ENCODE peak calls at places on chromosomes 5 and 9, in eight cellular contexts. R is tibial nerve, D is GM12865, L is neural progenitor cell, S is left ventricle myocardium inferior, B is prostate gland, H is IMR-90, Z is cardiac fibroblast. F is an unnamed sample.

GRCh38 chr5:138927979-138928378 is 52.8 kb upstream of the LRRTM2 start:
- DNase-seq in R (no peak), D (no peak), L (no peak), S (peak; percentile 82), B (no peak), H (peak; percentile 23), Z (no peak), F (no peak)

GRCh38 chr9:75185585-75186170 is 97.4 kb downstream of the OSTF1 start:
- DNase-seq in R (no peak), D (peak; percentile 60), L (peak; percentile 51), S (no peak), B (peak; percentile 13), H (no peak), Z (peak; percentile 57), F (no peak)

GRCh38 chr5:27048507-27048906 is 10.1 kb upstream of the CDH9 start:
- DNase-seq in R (no peak), D (no peak), L (peak; percentile 28), S (no peak), B (no peak), H (no peak), Z (no peak), F (no peak)

GRCh38 chr9:92963831-92964606 is 16.7 kb downstream of the FGD3 start:
- DNase-seq in R (peak; percentile 25), D (peak; percentile 89), L (no peak), S (no peak), B (no peak), H (no peak), Z (no peak), F (no peak)

GRCh38 chr9:121966706-121967105 is 126.4 kb downstream of the TTLL11 start:
- DNase-seq in R (no peak), D (no peak), L (no peak), S (no peak), B (no peak), H (no peak), Z (no peak), F (no peak)

GRCh38 chr5:334903-335739 is 13.6 kb downstream of the AHRR start:
- DNase-seq in R (no peak), D (no peak), L (no peak), S (no peak), B (no peak), H (no peak), Z (no peak), F (no peak)

GRCh38 chr5:124734574-124735168 is 11.8 kb downstream of the ZNF608 start:
- DNase-seq in R (no peak), D (no peak), L (no peak), S (no peak), B (no peak), H (no peak), Z (no peak), F (no peak)

GRCh38 chr5:172497591-172498255 is 43.4 kb upstream of the SH3PXD2B start:
- DNase-seq in R (peak; percentile 2), D (no peak), L (no peak), S (no peak), B (peak; percentile 2), H (no peak), Z (no peak), F (no peak)

GRCh38 chr5:28301676-28302075 is 1263.3 kb upstream of the CDH9 start:
- DNase-seq in R (no peak), D (no peak), L (no peak), S (no peak), B (no peak), H (peak; percentile 0), Z (peak; percentile 50), F (peak; percentile 3)

GRCh38 chr5:170442381-170442780 is 53.2 kb upstream of the KCNMB1 start:
- DNase-seq in R (no peak), D (no peak), L (no peak), S (no peak), B (no peak), H (no peak), Z (no peak), F (no peak)

GRCh38 chr5:13648822-13649221 is 295.7 kb downstream of the DNAH5 start:
- DNase-seq in R (no peak), D (no peak), L (no peak), S (no peak), B (no peak), H (no peak), Z (no peak), F (no peak)

GRCh38 chr5:14038341-14038959 is 94.0 kb upstream of the DNAH5 start:
- DNase-seq in R (no peak), D (no peak), L (no peak), S (no peak), B (no peak), H (peak; percentile 97), Z (peak; percentile 93), F (peak; percentile 98)

DNA sequence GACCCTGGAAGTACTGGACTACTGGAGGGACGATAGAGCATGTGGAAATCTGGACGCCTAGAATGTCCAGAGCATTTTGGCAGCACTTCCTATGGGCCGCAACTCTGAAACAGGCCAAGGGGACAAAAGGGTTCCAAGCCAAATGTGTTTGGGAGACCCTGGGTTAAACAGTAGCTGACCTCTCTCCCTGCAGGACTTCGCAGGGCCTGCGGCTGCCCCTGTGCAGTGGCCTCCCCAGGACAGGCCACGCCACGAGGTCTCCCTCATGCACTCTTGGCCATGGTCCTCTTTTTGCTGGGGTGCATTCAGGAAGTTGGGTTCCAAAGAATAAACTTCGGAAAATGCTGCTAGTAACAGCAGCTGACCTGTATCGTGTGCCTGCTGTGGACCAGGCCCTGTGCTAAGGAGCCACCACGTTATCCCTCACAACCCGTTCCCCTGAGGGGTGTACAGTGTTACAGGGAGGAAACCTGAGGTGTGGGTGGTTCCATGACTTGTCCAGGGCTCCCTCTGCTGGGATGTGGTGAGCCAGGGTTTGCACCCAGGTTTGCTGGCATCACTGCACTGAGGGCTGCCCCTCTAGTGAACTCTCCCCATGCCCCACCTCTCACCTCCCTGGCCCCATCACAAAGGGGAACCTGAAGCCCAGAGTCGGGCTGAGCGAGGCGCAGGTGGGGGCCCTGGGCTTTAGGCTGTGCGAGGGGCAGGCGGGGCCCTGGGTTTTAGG is 79.4 kb downstream of the AMBP start:
- DNase-seq in R (peak; percentile 1), D (no peak), L (peak; percentile 29), S (no peak), B (no peak), H (peak; percentile 12), Z (peak; percentile 10), F (peak; percentile 31)
- TF ChIP-seq CTCF in R (no peak), D (no peak), L (peak; percentile 37), S (peak; percentile 14), B (no peak), H (peak; percentile 40), Z (no peak), F (peak; percentile 45)

GRCh38 chr9:109115931-109116541 is 3.7 kb downstream of the TMEM245 start:
- DNase-seq in R (no peak), D (no peak), L (no peak), S (peak; percentile 35), B (no peak), H (no peak), Z (no peak), F (no peak)

GRCh38 chr9:109118802-109119438 is 827 bp downstream of the TMEM245 start:
- DNase-seq in R (no peak), D (peak; percentile 26), L (peak; percentile 67), S (no peak), B (no peak), H (peak; percentile 15), Z (peak; percentile 26), F (no peak)

GRCh38 chr9:109119439-109120203 is at the start of gene TMEM245:
- DNase-seq in R (peak; percentile 92), D (peak; percentile 99), L (peak; percentile 98), S (peak; percentile 97), B (peak; percentile 96), H (peak; percentile 100), Z (peak; percentile 99), F (peak; percentile 99)

GRCh38 chr9:109120204-109120789 is 550 bp upstream of the TMEM245 start:
- DNase-seq in R (no peak), D (no peak), L (no peak), S (no peak), B (no peak), H (no peak), Z (no peak), F (no peak)

DNA sequence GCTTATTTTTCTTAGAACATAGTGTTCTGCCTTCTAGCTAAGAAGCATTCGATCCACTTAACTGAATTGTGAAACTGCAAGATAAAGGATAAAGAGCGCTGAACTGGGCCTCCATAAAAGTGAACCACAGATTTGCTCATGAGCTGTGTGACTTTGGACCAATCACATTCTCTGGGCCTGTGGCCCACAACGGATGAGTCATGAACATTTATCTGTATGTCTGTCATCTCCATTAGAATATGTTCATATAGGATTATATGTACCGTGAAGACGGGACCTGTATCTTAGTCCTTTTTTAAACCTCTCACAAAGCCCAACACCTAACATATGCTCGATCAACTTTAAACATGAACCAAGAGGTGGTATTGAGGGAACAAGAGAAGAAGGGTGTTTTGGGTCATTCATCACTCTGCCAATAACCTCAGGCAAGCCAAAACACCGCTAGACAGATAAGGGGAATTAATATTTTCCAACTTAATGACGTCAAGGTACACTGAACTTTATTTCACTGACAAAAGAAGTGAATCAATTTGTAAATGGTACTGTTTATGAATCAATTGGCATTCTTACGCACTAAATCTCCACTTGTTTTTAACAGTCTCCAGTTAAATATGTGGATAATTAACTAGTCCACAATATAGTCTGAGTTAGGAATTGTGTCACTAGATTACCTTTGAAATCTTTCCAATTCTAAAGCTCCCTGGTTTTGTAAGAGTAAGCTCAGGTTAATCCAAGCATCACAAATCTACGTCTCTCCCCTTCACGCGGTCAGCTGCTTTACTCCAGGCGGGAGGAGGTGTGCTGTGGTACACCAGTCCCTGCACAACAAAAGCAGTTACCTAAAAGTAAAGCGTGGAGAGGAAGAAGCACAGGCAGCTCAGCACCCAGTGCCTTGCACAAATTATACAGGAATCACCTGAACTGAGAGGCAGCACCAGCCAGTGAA is 1.6 kb downstream of the TMEM245 start:
- DNase-seq in R (no peak), D (no peak), L (peak; percentile 61), S (no peak), B (no peak), H (peak; percentile 89), Z (peak; percentile 93), F (peak; percentile 73)
- H3K4me3 ChIP-seq in R (peak overlapping the region; percentile 74), D (peak overlapping the region; percentile 96), L (peak overlapping the region; percentile 87), S (peak overlapping the region; percentile 91), B (peak overlapping the region; percentile 90), H (peak overlapping the region; percentile 84), Z (peak overlapping the region; percentile 88), F (peak overlapping the region; percentile 83)

GRCh38 chr5:57696005-57696755 is 213.6 kb upstream of the ACTBL2 start:
- DNase-seq in R (no peak), D (no peak), L (peak; percentile 43), S (no peak), B (no peak), H (no peak), Z (no peak), F (no peak)
- TF ChIP-seq CTCF in R (no peak), D (no peak), L (no peak), S (peak; percentile 21), B (no peak), H (no peak), Z (no peak), F (no peak)

DNA sequence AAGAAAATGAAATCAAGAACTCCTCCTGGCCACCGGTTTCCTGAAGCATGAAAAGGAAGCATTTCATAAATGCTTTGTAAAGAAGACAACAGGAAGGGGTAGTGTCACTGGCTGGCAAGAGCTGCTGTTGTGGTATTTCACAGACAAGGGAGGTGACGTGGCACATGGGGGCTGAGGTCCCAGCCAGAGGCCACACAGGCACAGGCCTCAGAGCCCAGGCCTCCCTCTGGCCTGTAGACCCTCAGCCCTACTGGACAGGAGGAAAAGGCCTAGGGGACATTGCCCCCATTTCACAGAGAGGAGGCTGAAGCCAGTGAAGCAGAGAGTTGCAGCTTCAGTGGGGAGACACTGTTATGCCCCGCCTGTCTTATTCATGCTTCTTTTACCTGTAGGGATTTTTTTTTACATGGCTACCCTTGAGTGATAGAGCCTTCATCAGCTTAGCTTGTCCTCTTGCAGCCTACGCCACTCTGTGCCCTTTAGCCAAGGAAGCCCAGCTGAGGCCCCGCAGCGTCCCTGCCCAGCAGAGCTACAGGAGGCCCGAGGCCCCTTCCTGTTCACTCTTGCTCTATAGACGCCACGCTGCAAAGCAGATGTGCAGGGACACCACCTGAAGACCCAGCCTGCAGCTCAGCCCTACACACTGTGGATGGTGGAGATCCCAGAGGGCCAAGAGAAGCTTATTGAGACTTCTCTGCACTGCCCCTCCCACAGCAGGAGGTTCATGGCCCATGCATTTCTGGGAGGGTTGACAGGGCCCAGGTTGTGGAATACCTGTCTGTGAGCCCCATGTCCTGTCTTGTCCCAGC is 33.8 kb downstream of the IRF1 start:
- DNase-seq in R (peak; percentile 60), D (peak; percentile 88), L (no peak), S (peak; percentile 56), B (no peak), H (no peak), Z (peak; percentile 74), F (no peak)
- H3K4me3 ChIP-seq in R (no peak overlapping the region), D (peak overlapping the region; percentile 18), L (no peak overlapping the region), S (no peak overlapping the region), B (no peak overlapping the region), H (no peak overlapping the region), Z (no peak overlapping the region), F (no peak overlapping the region)